ENCODE peak calls at places on chromosomes 1 and 21, in five cellular contexts. X is cardiac muscle cell; D is osteoblast; G is OCI-LY7; L is CD8-positive, alpha-beta memory T cell. U is an unnamed sample.

GRCh38 chr1:247266053-247266452 is 10.2 kb downstream of the VN1R5 start:
- DNase-seq in X (no peak), D (no peak), G (no peak), L (no peak), U (no peak)

GRCh38 chr1:246837418-246838117 is 94.2 kb downstream of the AHCTF1 start:
- DNase-seq in X (no peak), D (no peak), G (no peak), L (no peak), U (no peak)

GRCh38 chr1:60581455-60582220 is 500.7 kb upstream of the NFIA start:
- DNase-seq in X (peak; percentile 32), D (no peak), G (no peak), L (no peak), U (no peak)

GRCh38 chr1:198187973-198188588 is 31.3 kb downstream of the NEK7 start:
- DNase-seq in X (no peak), D (no peak), G (no peak), L (no peak), U (no peak)

GRCh38 chr1:10793129-10793651 is 3.3 kb downstream of the CASZ1 start:
- DNase-seq in X (peak; percentile 36), D (peak; percentile 84), G (no peak), L (no peak), U (no peak)

GRCh38 chr1:1562556-1563195 is 12.0 kb downstream of the SSU72 start:
- DNase-seq in X (no peak), D (peak; percentile 31), G (no peak), L (no peak), U (no peak)

GRCh38 chr1:119909890-119910596 is 13.7 kb upstream of the ADAM30 start:
- DNase-seq in X (no peak), D (no peak), G (no peak), L (no peak), U (no peak)

GRCh38 chr1:211736351-211736915 is 61.0 kb upstream of the NEK2 start:
- DNase-seq in X (peak; percentile 45), D (no peak), G (no peak), L (no peak), U (no peak)

GRCh38 chr1:155013632-155014031 is 11.0 kb downstream of the ZBTB7B start:
- DNase-seq in X (no peak), D (no peak), G (no peak), L (no peak), U (no peak)

GRCh38 chr1:62003777-62004176 is 190.9 kb upstream of the L1TD1 start:
- DNase-seq in X (no peak), D (no peak), G (no peak), L (no peak), U (no peak)

GRCh38 chr1:32066489-32066873 is 6.3 kb upstream of the TMEM39B start:
- DNase-seq in X (peak; percentile 93), D (peak; percentile 69), G (peak; percentile 52), L (no peak), U (peak; percentile 75)

GRCh38 chr1:117928881-117929339 is 511 bp downstream of the GDAP2 start:
- DNase-seq in X (peak; percentile 64), D (peak; percentile 81), G (peak; percentile 57), L (peak; percentile 49), U (no peak)

GRCh38 chr1:40861227-40862003 is 748 bp downstream of the CITED4 start:
- DNase-seq in X (peak; percentile 61), D (peak; percentile 95), G (no peak), L (peak; percentile 27), U (peak; percentile 88)

GRCh38 chr1:36734356-36734755 is 251.6 kb upstream of the CSF3R start:
- DNase-seq in X (no peak), D (no peak), G (no peak), L (no peak), U (no peak)

GRCh38 chr1:217453816-217454215 is 177.1 kb downstream of the GPATCH2 start:
- DNase-seq in X (peak; percentile 63), D (no peak), G (no peak), L (no peak), U (no peak)

GRCh38 chr1:207884276-207885029 is 26.5 kb downstream of the CD34 start:
- DNase-seq in X (no peak), D (no peak), G (no peak), L (no peak), U (no peak)

GRCh38 chr1:228289996-228290881 is 82.4 kb downstream of the OBSCN start:
- DNase-seq in X (no peak), D (peak; percentile 56), G (no peak), L (no peak), U (peak; percentile 30)

GRCh38 chr1:213783898-213784297 is 203.9 kb upstream of the PROX1 start:
- DNase-seq in X (no peak), D (no peak), G (no peak), L (no peak), U (no peak)

GRCh38 chr21:44844256-44844655 is 26.4 kb upstream of the SUMO3 start:
- DNase-seq in X (no peak), D (no peak), G (no peak), L (no peak), U (peak; percentile 22)

GRCh38 chr21:34522284-34522683 is 10.3 kb upstream of the KCNE1 start:
- DNase-seq in X (no peak), D (no peak), G (no peak), L (no peak), U (no peak)

DNA sequence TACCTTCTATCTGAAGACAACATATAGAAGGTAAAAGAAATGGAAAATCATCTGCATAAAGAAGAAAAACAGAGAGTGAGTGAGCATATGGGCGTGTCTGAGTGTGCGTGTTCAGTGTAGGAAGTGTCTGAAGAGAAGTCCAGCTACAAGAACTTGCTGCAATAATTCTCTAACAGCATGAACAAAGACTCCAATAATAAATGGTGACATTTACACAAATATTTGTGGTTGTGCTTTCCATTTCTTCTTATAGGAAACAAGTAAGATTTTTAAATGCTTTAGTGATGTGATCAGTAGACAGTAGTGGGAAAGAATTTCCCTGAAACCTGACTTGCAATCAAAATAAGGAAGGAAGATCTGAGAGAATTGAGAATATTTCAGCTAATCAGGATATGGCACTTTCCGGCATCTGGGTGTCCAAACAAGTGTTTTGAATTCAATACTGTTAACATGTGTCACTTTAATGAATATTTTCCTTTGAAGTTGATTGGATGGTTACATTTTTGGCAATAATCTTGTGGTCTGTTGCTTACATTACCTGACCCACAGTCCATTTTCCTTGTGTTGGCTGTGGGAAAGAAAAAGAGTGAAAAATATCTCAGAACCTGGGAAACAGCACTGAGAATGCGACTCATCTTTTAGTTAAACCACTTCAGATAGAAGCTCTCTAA is 154.0 kb downstream of the TGFB2 start:
- DNase-seq in X (peak; percentile 64), D (peak; percentile 6), G (no peak), L (no peak), U (no peak)
- H3K36me3 ChIP-seq in X (no peaks in the 10 kb centered on the region), D (no peaks in the 10 kb centered on the region), G (no peaks in the 10 kb centered on the region), L (no peaks in the 10 kb centered on the region), U (no peaks in the 10 kb centered on the region)

DNA sequence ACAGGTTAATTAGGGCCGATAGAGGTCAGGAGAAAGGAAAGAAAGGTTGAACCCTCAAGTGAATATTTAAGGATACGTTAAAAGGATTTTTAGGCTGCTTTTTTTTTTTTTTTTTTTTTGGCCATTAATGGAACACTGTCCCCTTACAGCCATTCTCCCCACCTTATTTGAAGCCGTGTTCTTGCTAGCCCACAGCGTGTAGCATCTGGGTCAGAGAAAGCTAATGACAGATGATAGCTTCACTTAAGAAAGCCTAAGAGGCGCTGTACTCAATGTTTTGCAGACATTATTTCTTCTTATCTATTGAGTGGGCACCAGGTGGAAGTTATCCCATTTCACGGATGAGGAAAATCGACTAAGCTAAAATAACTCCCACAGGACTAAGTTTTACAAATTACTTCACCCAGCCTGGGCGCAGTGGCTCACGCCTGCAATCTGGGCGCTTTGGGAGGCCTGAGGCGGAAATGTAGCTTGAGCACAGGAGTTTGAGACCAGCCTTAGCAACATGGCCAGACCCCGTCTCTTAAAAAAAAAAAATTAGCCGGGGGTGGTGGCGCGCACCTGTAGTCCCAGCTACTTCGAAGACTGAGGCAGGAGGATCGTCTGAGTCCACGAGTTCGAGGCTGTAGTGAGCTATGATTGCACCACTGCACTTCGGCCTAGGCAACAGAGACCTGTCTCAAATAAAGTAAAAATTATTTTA is 967 bp upstream of the PHTF1 start:
- DNase-seq in X (no peak), D (no peak), G (no peak), L (no peak), U (no peak)
- H3K4me3 ChIP-seq in X (peak overlapping the region; percentile 85), D (peak overlapping the region; percentile 89), G (peak overlapping the region; percentile 86), L (peak overlapping the region; percentile 76), U (peak overlapping the region; percentile 95)

DNA sequence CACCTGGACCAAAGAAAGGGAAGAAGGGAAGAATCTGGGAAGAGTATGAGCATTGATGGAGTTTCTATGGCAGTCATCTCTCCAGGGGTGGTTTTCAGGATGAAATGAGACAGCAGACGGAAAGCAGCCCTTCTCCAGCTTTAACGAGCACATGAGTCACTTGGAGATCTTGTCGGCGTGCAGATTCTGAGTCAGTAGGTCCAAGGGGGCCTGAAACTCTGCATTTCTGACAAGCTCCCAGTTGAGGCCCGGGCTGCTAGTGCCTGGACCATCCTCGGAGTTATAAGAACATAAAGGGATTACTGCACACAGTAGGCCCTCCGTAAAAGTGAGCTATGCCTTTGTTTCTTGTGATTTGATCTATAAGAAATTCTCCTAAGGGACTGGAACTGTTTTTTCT is 17.6 kb downstream of the HSPG2 start:
- DNase-seq in X (peak; percentile 62), D (peak; percentile 93), G (no peak), L (no peak), U (no peak)
- H3K4me1 ChIP-seq in X (peaks cover 70% of the 10 kb centered on the region), D (peaks cover 58% of the 10 kb centered on the region), G (no peaks in the 10 kb centered on the region), L (no peaks in the 10 kb centered on the region), U (peaks cover 61% of the 10 kb centered on the region)

DNA sequence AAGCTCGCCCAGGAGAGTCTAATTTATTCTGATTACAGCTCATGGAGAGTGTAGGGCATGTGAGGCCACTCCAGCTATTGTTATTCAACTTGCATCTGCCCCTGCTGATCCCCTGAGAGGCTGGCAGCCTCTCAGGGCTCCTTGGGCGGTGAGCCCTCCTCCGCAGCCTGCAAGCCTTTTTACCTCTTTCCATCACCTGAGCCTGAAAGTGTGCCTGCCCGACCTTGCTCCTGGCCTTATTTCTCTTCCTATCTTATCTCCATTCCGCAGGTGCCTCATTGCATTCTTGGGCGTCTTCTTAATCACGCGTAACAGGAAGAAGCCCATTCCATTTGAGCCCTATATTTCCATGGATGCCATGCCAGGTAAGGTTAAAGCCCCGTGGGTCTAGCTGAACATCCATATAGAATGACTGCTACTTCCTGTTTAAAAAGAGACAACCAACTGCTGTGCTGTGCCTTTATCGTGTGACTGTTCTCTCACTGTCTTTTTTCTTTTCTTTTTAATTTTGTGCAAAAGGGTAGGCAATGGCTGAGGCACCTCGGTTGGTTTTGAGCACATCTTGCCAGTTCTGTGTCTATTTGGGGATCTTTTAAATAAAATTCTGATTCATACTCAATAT is 38.8 kb upstream of the RCAN3 start:
- DNase-seq in X (no peak), D (no peak), G (no peak), L (no peak), U (no peak)
- H3K36me3 ChIP-seq in X (peaks cover 3% of the 10 kb centered on the region), D (peaks cover 13% of the 10 kb centered on the region), G (peaks cover 32% of the 10 kb centered on the region), L (peaks cover 28% of the 10 kb centered on the region), U (no peaks in the 10 kb centered on the region)

DNA sequence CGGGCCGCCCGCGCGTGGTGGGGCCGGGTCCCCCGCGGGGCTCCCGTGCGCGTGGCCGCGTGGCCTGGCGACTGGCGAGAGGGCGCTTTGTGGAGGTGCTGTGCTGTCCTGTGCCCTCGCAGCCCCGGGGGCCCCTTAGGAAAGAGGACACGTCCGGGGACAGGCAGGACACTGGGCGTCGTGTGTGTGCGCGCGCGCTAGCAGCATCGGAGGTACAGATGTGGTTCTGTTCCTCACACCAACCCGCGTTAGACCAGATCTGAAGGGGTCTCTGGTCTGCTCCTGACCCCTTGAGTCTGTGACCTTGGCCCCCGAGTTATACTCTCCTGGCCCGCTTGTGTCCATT is 489 bp downstream of the ACTN2 start:
- DNase-seq in X (no peak), D (no peak), G (no peak), L (no peak), U (no peak)
- H3K4me3 ChIP-seq in X (peak overlapping the region; percentile 69), D (peak overlapping the region; percentile 43), G (no peak overlapping the region), L (peak overlapping the region; percentile 35), U (peak overlapping the region; percentile 31)